ENCODE peak calls at places on chromosomes 2 and 18, in ten cellular contexts. J is mucosa of descending colon; I is epithelial cell of esophagus; H is cardiac fibroblast; R is neuronal stem cell; A is CD8-positive, alpha-beta T cell; K is IMR-90; N is fibroblast of lung; T is lower lobe of right lung; M is aorta. W is an unnamed sample.

GRCh38 chr2:219469186-219469724 is 29.4 kb upstream of the GMPPA start:
- DNase-seq in M (no peak), A (no peak), N (peak), H (peak), R (no peak), T (no peak), I (peak), K (peak), J (peak), W (peak)

GRCh38 chr2:241701155-241701404 is 759 bp upstream of the ING5 start:
- DNase-seq in K (peak), J (no peak), M (no peak), N (no peak), I (no peak), H (no peak), A (no peak), R (no peak), T (no peak), W (no peak)

GRCh38 chr2:158953926-158954763 is 14.3 kb upstream of the TANC1 start:
- DNase-seq in M (peak), K (peak), T (peak), J (peak), H (peak), R (no peak), A (no peak), I (peak), N (peak), W (peak)

GRCh38 chr2:9145109-9145751 is 61.4 kb upstream of the ASAP2 start:
- DNase-seq in M (no peak), I (no peak), J (no peak), N (peak), R (no peak), T (no peak), K (peak), H (peak), A (no peak), W (peak)

GRCh38 chr2:43104763-43105162 is 121.6 kb downstream of the ZFP36L2 start:
- DNase-seq in M (no peak), J (no peak), A (no peak), R (no peak), T (no peak), I (no peak), N (no peak), K (no peak), H (no peak), W (no peak)

GRCh38 chr2:86293612-86294011 is 43.8 kb downstream of the REEP1 start:
- DNase-seq in A (no peak), M (no peak), T (no peak), H (no peak), K (no peak), J (no peak), I (peak), R (no peak), N (peak), W (no peak)

GRCh38 chr2:231263118-231263831 is 64.8 kb downstream of the ARMC9 start:
- DNase-seq in I (no peak), K (peak), R (no peak), M (no peak), J (no peak), H (no peak), N (peak), T (no peak), A (no peak), W (peak)

GRCh38 chr2:54287532-54287931 is 31.5 kb upstream of the TSPYL6 start:
- DNase-seq in I (peak), A (no peak), R (no peak), T (no peak), H (no peak), N (peak), M (no peak), J (no peak), K (no peak), W (no peak)

GRCh38 chr2:109438773-109439191 is 175.0 kb downstream of the SEPTIN10 start:
- DNase-seq in I (peak), R (no peak), M (peak), T (no peak), A (no peak), J (no peak), K (peak), H (peak), N (peak), W (peak)

GRCh38 chr2:235951980-235952379 is 216.2 kb downstream of the GBX2 start:
- DNase-seq in M (no peak), J (no peak), N (peak), A (peak), T (no peak), K (no peak), R (no peak), H (no peak), I (peak), W (no peak)

GRCh38 chr2:236823976-236824375 is 254.4 kb downstream of the ACKR3 start:
- DNase-seq in R (no peak), M (no peak), A (no peak), H (no peak), T (no peak), N (no peak), I (peak), J (no peak), K (no peak), W (no peak)

GRCh38 chr2:70002241-70002896 is 40.9 kb upstream of the ASPRV1 start:
- DNase-seq in J (no peak), N (no peak), M (no peak), A (no peak), T (no peak), R (no peak), H (no peak), K (no peak), I (no peak), W (no peak)

GRCh38 chr2:121595012-121595891 is 54.0 kb downstream of the CLASP1 start:
- DNase-seq in J (no peak), I (peak), R (no peak), A (no peak), K (no peak), M (no peak), H (no peak), T (no peak), N (no peak), W (no peak)

GRCh38 chr2:36482576-36483214 is 115.3 kb downstream of the FEZ2 start:
- DNase-seq in M (no peak), J (no peak), H (peak), T (no peak), A (no peak), I (peak), R (no peak), N (peak), K (peak), W (peak)

GRCh38 chr2:45085487-45085886 is 76.2 kb upstream of the SIX2 start:
- DNase-seq in K (no peak), N (no peak), H (no peak), J (no peak), A (no peak), R (no peak), M (no peak), T (no peak), I (no peak), W (no peak)

GRCh38 chr2:14715600-14715999 is 83.1 kb downstream of the LRATD1 start:
- DNase-seq in I (no peak), K (no peak), T (no peak), A (no peak), N (no peak), M (no peak), H (no peak), J (no peak), R (no peak), W (no peak)

GRCh38 chr18:80170395-80171094 is 61.5 kb downstream of the ADNP2 start:
- DNase-seq in K (no peak), A (no peak), R (no peak), H (no peak), I (no peak), N (no peak), T (peak), M (peak), J (no peak), W (no peak)

GRCh38 chr2:66571873-66572272 is 136.9 kb downstream of the MEIS1 start:
- DNase-seq in A (no peak), K (peak), H (no peak), N (peak), T (no peak), I (peak), J (no peak), M (no peak), R (no peak), W (no peak)

GRCh38 chr2:222298311-222299150 is at the start of gene PAX3:
- DNase-seq in K (no peak), A (no peak), N (peak), I (no peak), J (no peak), R (no peak), H (no peak), T (no peak), M (no peak), W (peak)

GRCh38 chr2:141142025-141142424 is 988.8 kb downstream of the LRP1B start:
- DNase-seq in T (no peak), M (no peak), I (no peak), J (no peak), K (no peak), N (no peak), R (no peak), H (no peak), A (no peak), W (no peak)

GRCh38 chr2:203631068-203631757 is 75.2 kb upstream of the CD28 start:
- DNase-seq in M (no peak), K (no peak), R (no peak), J (no peak), H (no peak), N (no peak), I (no peak), A (no peak), T (no peak), W (no peak)

GRCh38 chr2:233531880-233532458 is 34.6 kb downstream of the USP40 start:
- DNase-seq in M (no peak), T (no peak), R (no peak), H (no peak), K (no peak), N (no peak), A (no peak), J (no peak), I (no peak), W (no peak)

GRCh38 chr2:207162319-207162718 is 3.4 kb downstream of the KLF7 start:
- DNase-seq in J (no peak), N (peak), T (no peak), R (no peak), H (peak), A (no peak), M (no peak), I (no peak), K (no peak), W (peak)

GRCh38 chr2:53519925-53520629 is 247.5 kb upstream of the CHAC2 start:
- DNase-seq in K (peak), A (no peak), I (no peak), H (no peak), J (no peak), M (no peak), R (no peak), N (peak), T (no peak), W (no peak)

GRCh38 chr2:217951521-217952247 is 51.1 kb downstream of the TNS1 start:
- DNase-seq in M (no peak), H (no peak), A (no peak), I (no peak), R (no peak), K (no peak), J (peak), T (peak), N (no peak), W (no peak)

GRCh38 chr2:121480826-121481225 is 49.9 kb upstream of the RNU4ATAC start:
- DNase-seq in T (no peak), A (no peak), H (peak), J (no peak), N (peak), K (peak), M (no peak), I (peak), R (no peak), W (peak)

GRCh38 chr2:32918774-32919173 is 28.0 kb upstream of the LTBP1 start:
- DNase-seq in R (no peak), T (no peak), J (no peak), A (no peak), K (no peak), N (no peak), M (no peak), I (no peak), H (no peak), W (no peak)

GRCh38 chr2:46767706-46768105 is 147.9 kb downstream of the MCFD2 start:
- DNase-seq in H (no peak), A (no peak), R (no peak), T (no peak), M (no peak), N (no peak), I (no peak), K (no peak), J (no peak), W (no peak)

GRCh38 chr18:48670751-48671560 is 132.1 kb downstream of the CTIF start:
- DNase-seq in N (no peak), M (no peak), T (no peak), R (no peak), H (no peak), K (no peak), I (no peak), J (no peak), A (no peak), W (no peak)

GRCh38 chr18:23133860-23134779 is 1.2 kb upstream of the CABLES1 start:
- DNase-seq in N (no peak), I (peak), M (no peak), H (no peak), R (no peak), T (peak), K (no peak), J (peak), A (no peak), W (no peak)

GRCh38 chr2:62467475-62468321 is 38.3 kb downstream of the TMEM17 start:
- DNase-seq in I (peak), R (no peak), N (no peak), A (no peak), J (no peak), K (no peak), M (no peak), H (peak), T (peak), W (peak)

GRCh38 chr2:71618327-71619113 is 165.2 kb downstream of the DYSF start:
- DNase-seq in R (no peak), T (no peak), I (no peak), A (no peak), H (no peak), J (no peak), N (no peak), M (peak), K (no peak), W (no peak)

GRCh38 chr2:199943373-199943772 is 11.9 kb downstream of the TYW5 start:
- DNase-seq in R (no peak), I (no peak), N (no peak), A (no peak), H (no peak), T (no peak), J (no peak), K (no peak), M (no peak), W (no peak)

GRCh38 chr2:3483986-3484960 is 35.1 kb downstream of the ADI1 start:
- DNase-seq in A (no peak), K (no peak), I (no peak), J (no peak), M (peak), R (no peak), T (no peak), H (no peak), N (no peak), W (no peak)

GRCh38 chr18:49697757-49698595 is 115.4 kb downstream of the ACAA2 start:
- DNase-seq in K (peak), H (peak), R (peak), M (no peak), T (peak), A (no peak), I (no peak), J (no peak), N (peak), W (peak)

GRCh38 chr2:97676620-97677019 is 7.1 kb downstream of the C2orf92 start:
- DNase-seq in N (no peak), R (no peak), A (no peak), T (no peak), I (no peak), H (no peak), M (no peak), K (no peak), J (no peak), W (no peak)

GRCh38 chr2:237895544-237896506 is 36.4 kb downstream of the RAMP1 start:
- DNase-seq in I (peak), T (peak), A (no peak), N (peak), K (no peak), J (peak), H (peak), M (peak), R (no peak), W (peak)

GRCh38 chr2:55109219-55109891 is 59.1 kb upstream of the RTN4 start:
- DNase-seq in I (peak), N (peak), A (no peak), R (no peak), T (no peak), M (no peak), H (peak), J (no peak), K (peak), W (peak)

GRCh38 chr18:76064998-76065397 is 430.0 kb downstream of the ZNF516 start:
- DNase-seq in H (no peak), M (no peak), N (peak), A (no peak), R (no peak), J (no peak), K (no peak), T (no peak), I (no peak), W (no peak)

GRCh38 chr18:28728891-28729290 is 552.0 kb upstream of the CDH2 start:
- DNase-seq in T (no peak), K (peak), H (no peak), I (peak), A (no peak), N (peak), R (no peak), J (no peak), M (no peak), W (peak)
- H3K4me3 ChIP-seq in T (no peak), K (no peak), H (no peak), I (no peak), A (no peak), N (no peak), R (no peak), J (no peak), M (no peak), W (no peak)

GRCh38 chr2:174596994-174597346 is 634 bp downstream of the WIPF1 start:
- DNase-seq in H (no peak), N (no peak), I (no peak), R (no peak), K (peak), T (no peak), A (no peak), J (no peak), M (no peak), W (no peak)
- H3K4me3 ChIP-seq in H (no peak), N (no peak), I (no peak), R (no peak), K (no peak), T (peak), A (peak), J (no peak), M (no peak), W (no peak)

GRCh38 chr2:176067587-176068002 is 16.2 kb downstream of the EVX2 start:
- DNase-seq in J (no peak), A (no peak), M (no peak), H (no peak), N (no peak), R (no peak), K (no peak), I (no peak), T (no peak), W (no peak)
- H3K4me3 ChIP-seq in J (no peak), A (peak), M (peak), H (no peak), N (peak), R (peak), K (no peak), I (no peak), T (peak), W (peak)

GRCh38 chr18:13410471-13410870 is 191.9 kb downstream of the LDLRAD4 start:
- DNase-seq in I (no peak), R (no peak), K (no peak), M (no peak), N (no peak), H (no peak), T (no peak), J (no peak), A (no peak), W (no peak)

GRCh38 chr18:13409997-13410396 is 191.4 kb downstream of the LDLRAD4 start:
- DNase-seq in J (no peak), T (no peak), A (no peak), N (no peak), R (no peak), K (no peak), I (no peak), H (no peak), M (no peak), W (no peak)

GRCh38 chr18:13414102-13414501 is 195.5 kb downstream of the LDLRAD4 start:
- DNase-seq in T (no peak), H (no peak), K (no peak), A (no peak), I (no peak), J (no peak), M (no peak), N (no peak), R (no peak), W (no peak)

GRCh38 chr18:13412901-13413300 is 194.3 kb downstream of the LDLRAD4 start:
- DNase-seq in I (no peak), A (no peak), T (no peak), K (no peak), R (no peak), M (no peak), N (no peak), J (no peak), H (no peak), W (no peak)

GRCh38 chr18:13412017-13412416 is 193.5 kb downstream of the LDLRAD4 start:
- DNase-seq in A (no peak), M (no peak), K (no peak), H (no peak), I (no peak), N (no peak), T (no peak), R (no peak), J (no peak), W (no peak)
- H3K4me3 ChIP-seq in A (no peak), M (no peak), K (no peak), H (no peak), I (no peak), N (no peak), T (no peak), R (no peak), J (no peak), W (no peak)